ENCODE peak calls at places on chromosomes 3 and 15, in seven cellular contexts. W is cardiac muscle cell; O is heart left ventricle; C is CD4-positive, CD25-positive, alpha-beta regulatory T cell; K is colonic mucosa; A is PC-9; D is kidney. B is an unnamed sample.

GRCh38 chr3:95189348-95189747 is 1126.5 kb downstream of the NSUN3 start:
- DNase-seq in W (no peak), C (no peak), K (no peak), O (no peak), A (no peak), D (no peak), B (no peak)

GRCh38 chr3:52788890-52789745 is 5.5 kb upstream of the ITIH3 start:
- DNase-seq in D (peak; percentile 46), C (no peak), W (no peak), K (no peak), O (peak; percentile 8), A (no peak), B (no peak)

GRCh38 chr3:30493912-30494311 is 112.5 kb upstream of the TGFBR2 start:
- DNase-seq in K (no peak), O (no peak), A (no peak), C (no peak), D (peak; percentile 43), W (no peak), B (no peak)

GRCh38 chr15:34436956-34437442 is 609 bp downstream of the GOLGA8A start:
- DNase-seq in K (no peak), O (peak; percentile 37), A (no peak), C (peak; percentile 31), W (peak; percentile 76), D (peak; percentile 79), B (peak; percentile 32)

GRCh38 chr3:190537131-190537530 is 23.2 kb downstream of the IL1RAP start:
- DNase-seq in A (no peak), W (no peak), D (no peak), K (no peak), C (no peak), O (no peak), B (no peak)

GRCh38 chr3:87324609-87325008 is 48.2 kb upstream of the POU1F1 start:
- DNase-seq in K (no peak), A (no peak), D (no peak), W (no peak), C (no peak), O (no peak), B (no peak)

GRCh38 chr15:62790531-62790930 is 252.0 kb upstream of the TPM1 start:
- DNase-seq in D (no peak), C (no peak), K (no peak), W (no peak), O (no peak), A (no peak), B (no peak)

GRCh38 chr3:176872771-176873209 is 324.5 kb downstream of the TBL1XR1 start:
- DNase-seq in D (no peak), A (peak; percentile 58), W (peak; percentile 79), K (peak; percentile 58), O (no peak), C (peak; percentile 15), B (peak; percentile 63)

GRCh38 chr3:162171970-162172369 is 675.4 kb downstream of the OTOL1 start:
- DNase-seq in D (no peak), A (no peak), K (no peak), O (no peak), W (no peak), C (no peak), B (no peak)

GRCh38 chr3:187651282-187651681 is 18.9 kb downstream of the SST start:
- DNase-seq in O (no peak), K (no peak), D (no peak), C (no peak), W (no peak), A (no peak), B (no peak)

GRCh38 chr3:101203411-101203810 is 117.0 kb downstream of the IMPG2 start:
- DNase-seq in K (no peak), O (no peak), D (no peak), A (no peak), W (no peak), C (no peak), B (no peak)

GRCh38 chr15:70271422-70272088 is 173.8 kb upstream of the TLE3 start:
- DNase-seq in O (peak; percentile 22), D (no peak), W (no peak), A (peak; percentile 93), C (no peak), K (no peak), B (peak; percentile 64)

GRCh38 chr3:53630547-53630946 is 136.1 kb downstream of the CACNA1D start:
- DNase-seq in O (no peak), W (no peak), K (no peak), A (peak; percentile 57), C (no peak), D (no peak), B (no peak)

GRCh38 chr15:58146734-58147133 is 8.6 kb downstream of the AQP9 start:
- DNase-seq in D (no peak), A (peak; percentile 56), O (no peak), K (no peak), C (no peak), W (no peak), B (no peak)

GRCh38 chr3:124467980-124468902 is 262.0 kb upstream of the UMPS start:
- DNase-seq in K (peak; percentile 60), O (peak; percentile 25), A (no peak), D (peak; percentile 76), C (no peak), W (peak; percentile 57), B (peak; percentile 66)

GRCh38 chr3:111936191-111936841 is 42.5 kb upstream of the ABHD10 start:
- DNase-seq in O (no peak), K (no peak), D (no peak), C (no peak), W (no peak), A (peak; percentile 94), B (no peak)

GRCh38 chr3:123385499-123385898 is 63.4 kb downstream of the ADCY5 start:
- DNase-seq in K (no peak), O (no peak), A (no peak), W (no peak), D (peak; percentile 31), C (no peak), B (no peak)

GRCh38 chr3:123385072-123385471 is 63.8 kb downstream of the ADCY5 start:
- DNase-seq in C (no peak), K (peak; percentile 39), D (peak; percentile 32), W (peak; percentile 57), A (no peak), O (peak; percentile 76), B (peak; percentile 36)

GRCh38 chr3:123385981-123386380 is 62.9 kb downstream of the ADCY5 start:
- DNase-seq in D (peak; percentile 78), A (peak; percentile 66), K (no peak), O (peak; percentile 79), C (no peak), W (no peak), B (peak; percentile 28)

GRCh38 chr3:123384256-123384655 is 64.6 kb downstream of the ADCY5 start:
- DNase-seq in A (peak; percentile 83), W (no peak), O (no peak), C (no peak), D (peak; percentile 12), K (no peak), B (no peak)

GRCh38 chr3:123383101-123384053 is 65.5 kb downstream of the ADCY5 start:
- DNase-seq in O (peak; percentile 86), K (no peak), D (no peak), W (peak; percentile 86), A (peak; percentile 49), C (no peak), B (peak; percentile 37)
- H3K4me1 ChIP-seq in O (peaks cover 77% of the 10 kb centered on the region), K (no peaks in the 10 kb centered on the region), D (peaks cover 32% of the 10 kb centered on the region), W (peaks cover 84% of the 10 kb centered on the region), A (peaks cover 41% of the 10 kb centered on the region), C (no peaks in the 10 kb centered on the region), B (peaks cover 41% of the 10 kb centered on the region)

DNA sequence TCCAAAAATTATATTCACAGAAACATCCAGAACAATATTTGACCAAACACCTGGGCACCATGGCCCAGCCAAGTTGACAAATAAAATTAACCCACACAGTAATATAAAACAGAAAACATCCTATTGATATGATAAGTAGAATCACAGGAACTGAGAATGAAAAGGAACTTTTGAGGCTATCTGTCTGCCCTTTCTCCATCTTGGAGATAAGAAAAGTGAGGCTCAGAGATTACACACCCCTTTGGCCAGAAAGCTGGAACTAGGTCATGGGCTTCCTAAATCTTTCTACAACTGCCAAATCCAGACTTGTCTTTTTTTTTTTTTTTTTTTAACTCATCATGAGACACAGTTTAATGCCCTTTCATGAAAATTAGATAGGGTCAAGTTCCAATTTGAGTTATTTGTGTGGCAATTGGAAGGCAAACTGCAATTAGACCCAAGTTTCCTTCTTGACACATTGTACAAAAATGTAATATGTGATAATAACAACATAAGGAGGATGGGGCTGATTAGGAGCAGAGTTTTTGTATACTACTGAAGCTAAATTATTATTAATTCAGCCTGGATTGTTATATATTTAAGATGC is 137.2 kb downstream of the RPL22L1 start:
- DNase-seq in D (no peak), C (no peak), O (no peak), K (no peak), A (no peak), W (no peak), B (no peak)
- H3K4me1 ChIP-seq in D (no peaks in the 10 kb centered on the region), C (no peaks in the 10 kb centered on the region), O (no peaks in the 10 kb centered on the region), K (no peaks in the 10 kb centered on the region), A (peaks cover 16% of the 10 kb centered on the region), W (no peaks in the 10 kb centered on the region), B (peaks cover 12% of the 10 kb centered on the region)

DNA sequence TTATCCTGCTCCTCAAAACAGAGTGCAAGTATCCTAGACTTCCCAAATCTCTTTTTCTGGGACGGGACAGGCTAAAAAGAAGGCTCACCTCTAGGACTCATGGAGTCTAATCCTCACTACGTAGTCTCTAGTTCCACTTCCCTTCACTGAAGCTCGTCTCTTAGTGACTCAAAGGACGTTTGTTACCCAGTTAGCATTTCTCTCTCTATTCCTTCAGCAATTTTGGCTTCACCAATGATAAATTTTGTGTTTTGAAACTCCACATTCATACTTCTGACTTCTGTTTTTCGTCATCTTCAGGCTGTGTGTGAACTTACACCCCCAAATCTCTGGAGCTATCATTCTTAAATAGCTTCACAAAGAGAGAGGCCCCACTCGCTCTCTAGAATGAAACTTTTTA is 627.1 kb downstream of the NAALADL2 start:
- DNase-seq in C (no peak), A (no peak), W (no peak), D (no peak), K (no peak), O (no peak), B (no peak)
- H3K4me1 ChIP-seq in C (no peaks in the 10 kb centered on the region), A (no peaks in the 10 kb centered on the region), W (no peaks in the 10 kb centered on the region), D (no peaks in the 10 kb centered on the region), K (no peaks in the 10 kb centered on the region), O (no peaks in the 10 kb centered on the region), B (no peaks in the 10 kb centered on the region)

GRCh38 chr15:35546581-35547381 is 816 bp upstream of the DPH6 start:
- DNase-seq in A (no peak), K (peak; percentile 29), W (no peak), D (no peak), C (no peak), O (peak; percentile 37), B (peak; percentile 20)
- H3K4me1 ChIP-seq in A (peaks cover 10% of the 10 kb centered on the region), K (no peaks in the 10 kb centered on the region), W (peaks cover 39% of the 10 kb centered on the region), D (peaks cover 14% of the 10 kb centered on the region), C (peaks cover 12% of the 10 kb centered on the region), O (peaks cover 17% of the 10 kb centered on the region), B (peaks cover 9% of the 10 kb centered on the region)

DNA sequence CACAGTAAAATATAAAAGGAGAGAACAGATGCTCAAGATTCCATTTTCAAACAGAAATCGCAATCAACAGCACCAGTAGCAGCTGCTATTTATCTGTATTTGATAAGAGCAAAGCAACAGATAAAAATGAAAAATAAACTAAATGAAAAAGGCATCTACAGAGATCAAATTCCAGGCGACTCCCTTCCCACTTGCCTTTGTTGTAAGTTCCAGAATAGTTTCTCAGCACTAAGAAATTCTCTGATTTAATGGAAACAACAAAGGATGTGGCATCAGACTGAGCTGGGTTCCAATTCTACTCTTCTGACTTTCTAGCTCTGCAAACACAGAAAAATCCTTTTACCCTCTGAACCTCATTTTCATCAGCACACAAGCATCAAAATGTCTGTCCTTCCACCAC is 110.8 kb upstream of the MME start:
- DNase-seq in C (no peak), O (no peak), A (no peak), W (no peak), K (no peak), D (no peak), B (no peak)
- H3K4me1 ChIP-seq in C (no peaks in the 10 kb centered on the region), O (no peaks in the 10 kb centered on the region), A (peaks cover 21% of the 10 kb centered on the region), W (peaks cover 19% of the 10 kb centered on the region), K (no peaks in the 10 kb centered on the region), D (no peaks in the 10 kb centered on the region), B (no peaks in the 10 kb centered on the region)

B was measured in testis.